ENCODE peak calls at places on chromosome 11, in eight cellular contexts. X, Y, W, U, Z, R, C and H are unnamed samples.

GRCh38 chr11:64253481-64253880 is 2.2 kb downstream of the PLCB3 start:
- DNase-seq in X (no peak), Y (no peak), W (no peak), U (no peak), Z (no peak), R (no peak), C (no peak), H (peak)

GRCh38 chr11:134944986-134945385 is 532.9 kb upstream of the B3GAT1 start:
- DNase-seq in X (no peak), Y (no peak), W (no peak), U (no peak), Z (no peak), R (no peak), C (no peak), H (no peak)

GRCh38 chr11:67281552-67282150 is 7.5 kb upstream of the ANKRD13D start:
- DNase-seq in X (no peak), Y (no peak), W (no peak), U (no peak), Z (no peak), R (no peak), C (no peak), H (peak)

GRCh38 chr11:124481365-124482323 is 36.1 kb upstream of the OR8B8 start:
- DNase-seq in X (no peak), Y (no peak), W (peak), U (peak), Z (peak), R (no peak), C (no peak), H (no peak)

GRCh38 chr11:24861440-24861839 is 364.6 kb downstream of the LUZP2 start:
- DNase-seq in X (no peak), Y (no peak), W (no peak), U (no peak), Z (no peak), R (no peak), C (no peak), H (no peak)

GRCh38 chr11:128467610-128468041 is 119.7 kb downstream of the ETS1 start:
- DNase-seq in X (peak), Y (no peak), W (no peak), U (peak), Z (no peak), R (no peak), C (peak), H (peak)

GRCh38 chr11:75801362-75802021 is 13.5 kb upstream of the UVRAG start:
- DNase-seq in X (no peak), Y (no peak), W (no peak), U (no peak), Z (no peak), R (no peak), C (no peak), H (no peak)

GRCh38 chr11:112613051-112613972 is 347.9 kb upstream of the NCAM1 start:
- DNase-seq in X (no peak), Y (no peak), W (peak), U (no peak), Z (no peak), R (no peak), C (no peak), H (no peak)

GRCh38 chr11:1232328-1233321 is 9.8 kb downstream of the MUC5B start:
- DNase-seq in X (no peak), Y (no peak), W (no peak), U (no peak), Z (no peak), R (peak), C (no peak), H (peak)

GRCh38 chr11:123357353-123357989 is 72.6 kb upstream of the GRAMD1B start:
- DNase-seq in X (no peak), Y (no peak), W (no peak), U (no peak), Z (no peak), R (no peak), C (no peak), H (no peak)

GRCh38 chr11:123206671-123207421 is 11.8 kb upstream of the CLMP start:
- DNase-seq in X (no peak), Y (no peak), W (no peak), U (no peak), Z (no peak), R (no peak), C (no peak), H (no peak)

GRCh38 chr11:9656864-9657263 is 7.0 kb upstream of the SWAP70 start:
- DNase-seq in X (no peak), Y (no peak), W (peak), U (no peak), Z (no peak), R (no peak), C (no peak), H (no peak)

GRCh38 chr11:47061429-47062178 is 115.1 kb downstream of the ARFGAP2 start:
- DNase-seq in X (no peak), Y (no peak), W (no peak), U (no peak), Z (no peak), R (no peak), C (no peak), H (no peak)

GRCh38 chr11:46492540-46492939 is 101.0 kb upstream of the CHRM4 start:
- DNase-seq in X (no peak), Y (no peak), W (peak), U (no peak), Z (no peak), R (peak), C (no peak), H (no peak)

GRCh38 chr11:17979770-17980371 is 33.0 kb downstream of the SERGEF start:
- DNase-seq in X (no peak), Y (no peak), W (peak), U (peak), Z (peak), R (peak), C (no peak), H (no peak)

GRCh38 chr11:77455740-77456139 is 18.2 kb downstream of the PAK1 start:
- DNase-seq in X (no peak), Y (no peak), W (no peak), U (no peak), Z (no peak), R (no peak), C (no peak), H (no peak)

GRCh38 chr11:79592441-79593223 is 151.8 kb upstream of the TENM4 start:
- DNase-seq in X (no peak), Y (no peak), W (no peak), U (no peak), Z (peak), R (no peak), C (no peak), H (no peak)

GRCh38 chr11:18727499-18728236 is 1.7 kb upstream of the IGSF22 start:
- DNase-seq in X (no peak), Y (no peak), W (peak), U (peak), Z (peak), R (peak), C (no peak), H (no peak)

GRCh38 chr11:8597182-8597581 is 3.2 kb upstream of the STK33 start:
- DNase-seq in X (no peak), Y (no peak), W (no peak), U (peak), Z (peak), R (no peak), C (no peak), H (no peak)

GRCh38 chr11:103433976-103434375 is 324.8 kb downstream of the DYNC2H1 start:
- DNase-seq in X (no peak), Y (no peak), W (peak), U (no peak), Z (no peak), R (no peak), C (no peak), H (no peak)

GRCh38 chr11:111762981-111763643 is 3.1 kb downstream of the PPP2R1B start:
- DNase-seq in X (no peak), Y (no peak), W (no peak), U (no peak), Z (no peak), R (no peak), C (no peak), H (no peak)

GRCh38 chr11:131428853-131429252 is 58.4 kb downstream of the NTM start:
- DNase-seq in X (no peak), Y (no peak), W (no peak), U (no peak), Z (no peak), R (no peak), C (no peak), H (no peak)

GRCh38 chr11:76668362-76669155 is 2.0 kb downstream of the LRRC32 start:
- DNase-seq in X (no peak), Y (no peak), W (peak), U (no peak), Z (no peak), R (no peak), C (no peak), H (no peak)

GRCh38 chr11:103528596-103528995 is 419.4 kb downstream of the DYNC2H1 start:
- DNase-seq in X (no peak), Y (no peak), W (no peak), U (no peak), Z (no peak), R (no peak), C (no peak), H (no peak)

GRCh38 chr11:1746516-1746931 is 3.9 kb downstream of the IFITM10 start:
- DNase-seq in X (no peak), Y (no peak), W (no peak), U (no peak), Z (peak), R (peak), C (no peak), H (peak)

GRCh38 chr11:128772814-128773213 is 78.9 kb downstream of the FLI1 start:
- DNase-seq in X (no peak), Y (no peak), W (peak), U (no peak), Z (peak), R (peak), C (no peak), H (peak)

GRCh38 chr11:109644158-109644557 is 222.2 kb downstream of the C11orf87 start:
- DNase-seq in X (no peak), Y (no peak), W (no peak), U (no peak), Z (no peak), R (no peak), C (no peak), H (no peak)

GRCh38 chr11:3021125-3021524 is 29.0 kb upstream of the NAP1L4 start:
- DNase-seq in X (no peak), Y (no peak), W (peak), U (peak), Z (peak), R (peak), C (no peak), H (no peak)
- TF ChIP-seq CTCF in X (no peak), Y (peak), W (peak), U (peak), Z (peak), R (peak), C (no peak), H (peak)

GRCh38 chr11:42772886-42773285 is 538.9 kb upstream of the API5 start:
- DNase-seq in X (no peak), Y (no peak), W (no peak), U (no peak), Z (no peak), R (no peak), C (no peak), H (no peak)

GRCh38 chr11:42764936-42765335 is 546.9 kb upstream of the API5 start:
- DNase-seq in X (no peak), Y (no peak), W (no peak), U (no peak), Z (no peak), R (no peak), C (no peak), H (no peak)

GRCh38 chr11:42770444-42771065 is 541.2 kb upstream of the API5 start:
- DNase-seq in X (no peak), Y (no peak), W (peak), U (no peak), Z (peak), R (peak), C (no peak), H (no peak)

GRCh38 chr11:42766191-42766590 is 545.6 kb upstream of the API5 start:
- DNase-seq in X (no peak), Y (no peak), W (no peak), U (no peak), Z (no peak), R (no peak), C (no peak), H (no peak)

GRCh38 chr11:42768576-42768975 is 543.2 kb upstream of the API5 start:
- DNase-seq in X (no peak), Y (no peak), W (no peak), U (no peak), Z (no peak), R (no peak), C (no peak), H (no peak)
- H3K4me3 ChIP-seq in X (no peak), Y (no peak), W (no peak), U (no peak), Z (no peak), R (no peak), C (no peak), H (no peak)

GRCh38 chr11:3375552-3375951 is 3.4 kb downstream of the ZNF195 start:
- DNase-seq in X (no peak), Y (no peak), W (no peak), U (no peak), Z (no peak), R (no peak), C (no peak), H (no peak)
- H3K27ac ChIP-seq in X (no peak), Y (no peak), W (no peak), U (no peak), Z (no peak), R (no peak), C (no peak), H (no peak)

GRCh38 chr11:31323145-31323544 is 46.4 kb downstream of the DCDC1 start:
- DNase-seq in X (no peak), Y (no peak), W (no peak), U (no peak), Z (no peak), R (no peak), C (no peak), H (no peak)
- TF ChIP-seq CTCF in X (no peak), Y (no peak), W (no peak), U (no peak), Z (no peak), R (no peak), C (no peak), H (no peak)

DNA sequence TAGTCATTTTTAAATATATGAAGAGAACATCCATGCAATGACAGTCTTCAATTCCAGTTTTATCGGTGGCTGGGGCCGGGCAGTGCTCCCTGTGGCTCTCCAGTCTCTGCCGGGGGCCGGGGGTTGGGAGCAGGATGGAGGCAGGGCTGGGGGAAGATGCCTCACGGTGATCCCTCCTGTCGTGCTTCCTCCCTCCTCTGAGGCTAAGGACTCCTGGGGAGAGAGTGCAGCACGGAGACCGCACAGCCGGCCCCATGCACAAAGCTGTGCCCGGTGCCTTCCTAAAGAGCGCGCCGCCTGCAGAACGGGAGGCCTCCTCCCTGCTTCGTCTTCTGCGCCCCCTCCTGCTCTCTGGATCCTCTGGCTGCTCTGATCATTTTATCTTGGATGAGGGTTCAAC is 20.5 kb downstream of the GAL start:
- DNase-seq in X (no peak), Y (no peak), W (no peak), U (no peak), Z (no peak), R (no peak), C (no peak), H (no peak)
- H3K4me3 ChIP-seq in X (no peak), Y (no peak), W (no peak), U (no peak), Z (no peak), R (no peak), C (no peak), H (no peak)

GRCh38 chr11:114232400-114233070 is 63.7 kb upstream of the NNMT start:
- DNase-seq in X (no peak), Y (no peak), W (no peak), U (no peak), Z (no peak), R (peak), C (no peak), H (no peak)
- H3K27ac ChIP-seq in X (no peak), Y (no peak), W (no peak), U (no peak), Z (no peak), R (no peak), C (no peak), H (peak)

GRCh38 chr11:62921573-62922188 is 518 bp upstream of the CHRM1 start:
- DNase-seq in X (no peak), Y (no peak), W (no peak), U (no peak), Z (no peak), R (peak), C (no peak), H (no peak)

GRCh38 chr11:62922189-62922589 is 1.0 kb upstream of the CHRM1 start:
- DNase-seq in X (no peak), Y (no peak), W (no peak), U (no peak), Z (no peak), R (no peak), C (no peak), H (no peak)

GRCh38 chr11:62923634-62924411 is 2.7 kb upstream of the CHRM1 start:
- DNase-seq in X (no peak), Y (no peak), W (no peak), U (no peak), Z (no peak), R (no peak), C (no peak), H (no peak)

GRCh38 chr11:62921201-62921572 is at the start of gene CHRM1:
- DNase-seq in X (no peak), Y (no peak), W (no peak), U (no peak), Z (no peak), R (peak), C (no peak), H (peak)

DNA sequence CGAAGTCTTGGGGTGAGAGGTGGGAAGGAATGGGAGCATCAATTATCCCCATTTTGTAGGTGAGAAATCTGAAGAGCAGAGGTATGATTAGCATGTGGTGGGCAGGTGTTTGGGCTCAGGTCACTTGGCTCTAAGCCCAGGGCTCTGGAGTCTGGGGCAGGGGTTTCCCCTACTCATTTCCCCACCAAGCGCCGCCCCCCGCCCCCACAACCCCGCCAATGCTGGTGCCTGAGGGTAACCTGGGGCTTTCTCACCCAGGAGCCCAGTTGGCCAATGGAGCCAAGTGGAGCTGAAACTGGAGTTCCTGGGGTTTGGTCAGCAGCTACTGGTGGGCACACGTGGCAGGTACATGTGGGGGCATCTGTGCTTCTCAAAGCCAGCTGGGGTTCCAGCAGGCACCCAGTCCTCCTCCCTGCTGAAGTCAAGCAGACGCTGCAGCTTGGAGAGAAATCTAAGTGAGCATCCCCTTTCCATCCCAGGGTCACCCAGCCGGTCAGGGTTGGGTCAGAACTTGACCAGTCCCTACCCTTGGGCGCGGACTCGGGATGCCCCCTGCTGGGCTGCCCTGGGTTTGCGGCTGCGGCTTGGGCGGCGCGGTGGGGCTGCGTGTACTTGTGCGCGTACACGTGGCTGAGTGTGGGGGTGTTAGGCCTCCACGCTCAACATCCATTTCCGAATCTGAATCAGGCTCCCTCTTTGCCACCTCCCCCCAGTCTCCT is 1.6 kb upstream of the CHRM1 start:
- DNase-seq in X (no peak), Y (no peak), W (no peak), U (peak), Z (peak), R (no peak), C (no peak), H (no peak)
- TF ChIP-seq CTCF in X (no peak), Y (no peak), W (peak), U (peak), Z (no peak), R (no peak), C (no peak), H (no peak)

DNA sequence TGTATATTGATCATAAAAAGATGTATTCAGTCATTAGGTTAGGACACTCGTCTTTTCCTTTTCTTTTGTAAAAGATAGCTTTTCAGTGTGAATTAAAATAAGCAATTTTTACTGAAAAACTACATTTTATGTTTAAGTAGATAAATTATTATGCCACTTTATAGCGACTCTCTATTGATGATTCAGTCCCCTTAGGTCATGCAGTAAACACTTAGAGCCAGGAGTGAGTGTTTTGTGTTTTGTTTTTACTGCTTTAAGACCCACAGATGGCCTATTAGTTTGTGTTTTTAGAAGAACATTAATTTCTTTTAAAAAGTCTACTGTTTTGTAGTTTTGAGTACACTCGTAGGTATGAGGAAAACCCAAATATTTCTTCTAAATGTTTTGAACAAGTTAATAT is 86.6 kb downstream of the YAP1 start:
- DNase-seq in X (no peak), Y (no peak), W (no peak), U (no peak), Z (no peak), R (no peak), C (no peak), H (no peak)
- H3K4me3 ChIP-seq in X (no peak), Y (no peak), W (no peak), U (no peak), Z (no peak), R (no peak), C (no peak), H (no peak)